ENCODE peak calls at places on chromosomes 11 and 22, in nine cellular contexts. T is PC-3, E is HCT116, M is GM23338, Y is OCI-LY7, R is GM23248, P is neural progenitor cell, A is MM.1S, D is SK-N-SH. I is an unnamed sample.

GRCh38 chr11:96134622-96135021 is 208.4 kb downstream of the MAML2 start:
- DNase-seq in T (no peak), E (no peak), M (no peak), Y (no peak), R (peak), P (no peak), A (no peak), D (no peak), I (peak)

GRCh38 chr11:102495161-102496042 is 35.1 kb downstream of the MMP7 start:
- DNase-seq in T (peak), E (peak), M (peak), Y (peak), R (peak), P (peak), A (peak), D (peak), I (peak)

GRCh38 chr22:37237371-37238268 is 6.4 kb downstream of the RAC2 start:
- DNase-seq in T (no peak), E (no peak), M (no peak), Y (no peak), R (peak), P (no peak), A (no peak), D (peak), I (no peak)

GRCh38 chr11:63745304-63746170 is 23.0 kb downstream of the ZFTA start:
- DNase-seq in T (peak), E (no peak), M (no peak), Y (peak), R (peak), P (no peak), A (no peak), D (no peak), I (peak)

GRCh38 chr11:9651899-9652748 is 11.8 kb upstream of the SWAP70 start:
- DNase-seq in T (no peak), E (no peak), M (no peak), Y (no peak), R (no peak), P (no peak), A (no peak), D (peak), I (no peak)

GRCh38 chr22:48301421-48301820 is 1526.3 kb downstream of the BRD1 start:
- DNase-seq in T (no peak), E (no peak), M (no peak), Y (no peak), R (no peak), P (no peak), A (no peak), D (peak), I (no peak)

GRCh38 chr11:15584158-15584557 is 469.4 kb downstream of the INSC start:
- DNase-seq in T (no peak), E (no peak), M (no peak), Y (no peak), R (no peak), P (no peak), A (no peak), D (peak), I (no peak)

GRCh38 chr22:43481528-43482309 is 69.9 kb downstream of the MPPED1 start:
- DNase-seq in T (no peak), E (no peak), M (peak), Y (peak), R (no peak), P (peak), A (no peak), D (no peak), I (no peak)

GRCh38 chr22:41822289-41823057 is 10.4 kb upstream of the SREBF2 start:
- DNase-seq in T (peak), E (peak), M (peak), Y (peak), R (peak), P (peak), A (peak), D (peak), I (peak)

GRCh38 chr22:49972163-49973017 is 11.8 kb downstream of the PIM3 start:
- DNase-seq in T (no peak), E (no peak), M (no peak), Y (no peak), R (no peak), P (no peak), A (peak), D (peak), I (peak)

GRCh38 chr11:73266644-73267015 is 5.5 kb upstream of the P2RY6 start:
- DNase-seq in T (no peak), E (no peak), M (no peak), Y (no peak), R (no peak), P (no peak), A (no peak), D (no peak), I (no peak)

GRCh38 chr11:118138839-118139420 is 13.7 kb downstream of the SCN4B start:
- DNase-seq in T (no peak), E (no peak), M (no peak), Y (no peak), R (no peak), P (no peak), A (no peak), D (no peak), I (no peak)

DNA sequence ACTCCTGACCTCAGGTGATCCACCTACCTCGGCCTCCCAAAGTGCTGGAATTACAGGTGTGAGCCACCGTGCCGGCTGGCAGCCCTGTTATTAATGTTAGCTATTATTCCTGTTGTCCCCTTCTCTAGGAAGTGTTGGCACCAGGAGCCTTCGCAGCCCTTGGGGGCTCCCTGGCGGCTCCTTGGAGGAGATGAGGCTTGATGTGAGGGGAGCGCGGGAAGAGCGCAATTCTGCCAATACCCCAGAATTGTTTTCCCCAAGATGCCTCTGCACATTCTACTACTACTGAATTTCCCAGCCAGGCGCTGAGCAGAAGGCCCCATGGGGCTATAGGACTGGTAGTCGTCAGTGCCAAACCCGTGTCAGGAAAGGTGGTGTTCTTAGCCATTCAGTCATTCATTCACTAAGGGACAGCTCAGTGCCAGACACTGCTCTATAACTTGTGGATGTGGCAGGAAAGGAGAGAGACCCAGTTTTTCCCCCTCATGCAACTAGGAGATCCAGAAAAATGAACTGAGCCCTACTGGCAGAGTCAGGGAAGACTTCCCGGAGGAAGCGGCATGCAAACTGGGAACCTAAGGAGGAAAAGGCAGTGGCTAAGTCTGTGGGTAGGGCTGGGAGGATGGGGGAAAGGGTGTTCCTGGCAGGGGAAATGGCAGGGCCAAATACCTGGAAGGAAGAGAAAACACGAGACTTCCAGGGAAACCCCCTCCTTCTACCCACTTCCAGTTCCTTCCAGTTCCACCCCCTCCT is 3.5 kb downstream of the FBLN1 start:
- DNase-seq in T (no peak), E (no peak), M (peak), Y (no peak), R (no peak), P (no peak), A (no peak), D (no peak), I (no peak)
- H3K27ac ChIP-seq in T (no peak), E (no peak), M (no peak), Y (no peak), R (no peak), P (peak), A (no peak), D (no peak), I (peak)

GRCh38 chr22:30947163-30947820 is 21.3 kb downstream of the MORC2 start:
- DNase-seq in T (no peak), E (no peak), M (no peak), Y (no peak), R (peak), P (peak), A (no peak), D (no peak), I (peak)
- TF ChIP-seq EZH2phosphoT487 in T (no peak), E (no peak), M (no peak), Y (no peak), R (no peak), P (no peak), A (no peak), D (no peak), I (no peak)

GRCh38 chr22:45554040-45554406 is 51.3 kb downstream of the FBLN1 start:
- DNase-seq in T (no peak), E (no peak), M (no peak), Y (peak), R (no peak), P (no peak), A (peak), D (peak), I (no peak)
- H3K27ac ChIP-seq in T (no peak), E (peak), M (no peak), Y (no peak), R (no peak), P (no peak), A (no peak), D (peak), I (peak)

DNA sequence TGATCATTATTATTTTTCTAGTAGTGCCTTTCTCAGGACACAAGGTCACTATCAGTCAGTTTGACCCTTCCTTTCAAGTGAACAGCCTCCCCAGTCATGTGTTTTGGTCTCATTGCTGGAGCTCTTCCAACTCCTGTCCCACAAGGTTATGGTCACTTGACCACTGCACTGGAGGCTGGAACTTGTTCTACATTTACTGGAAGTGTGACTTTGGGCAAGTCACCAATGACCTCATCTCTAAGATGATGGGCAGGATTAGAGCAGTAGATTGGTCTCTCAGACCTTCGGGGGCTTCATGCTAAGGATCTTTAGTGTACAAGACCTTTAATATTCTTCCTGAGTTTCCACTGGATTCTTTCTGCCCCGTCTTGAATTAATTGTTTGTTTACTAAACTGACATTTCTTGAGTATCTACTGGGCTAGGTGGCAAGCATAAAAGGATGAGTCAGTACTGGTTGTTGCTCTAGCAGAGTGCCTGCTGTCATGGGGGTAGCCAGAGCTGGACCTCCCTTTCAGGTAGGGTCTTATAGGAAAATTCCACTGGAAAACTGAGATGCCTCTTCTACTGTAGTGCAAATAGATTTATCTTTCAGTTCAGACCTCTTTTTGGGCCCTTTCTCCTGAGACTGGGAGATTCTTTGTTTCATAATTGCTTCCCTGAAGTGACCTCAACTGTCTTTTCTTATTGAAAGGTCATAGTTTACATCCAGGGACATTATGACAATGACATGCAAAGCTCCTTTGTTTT is 106.8 kb downstream of the GRAMD1B start:
- DNase-seq in T (peak), E (no peak), M (peak), Y (no peak), R (peak), P (peak), A (no peak), D (no peak), I (no peak)
- TF ChIP-seq EZH2phosphoT487 in T (no peak), E (no peak), M (no peak), Y (no peak), R (no peak), P (no peak), A (no peak), D (no peak), I (no peak)

GRCh38 chr11:57764972-57765371 is 3.4 kb downstream of the CTNND1 start:
- DNase-seq in T (no peak), E (no peak), M (no peak), Y (no peak), R (no peak), P (no peak), A (no peak), D (no peak), I (no peak)

GRCh38 chr11:57762235-57762866 is 749 bp downstream of the CTNND1 start:
- DNase-seq in T (peak), E (no peak), M (no peak), Y (no peak), R (peak), P (peak), A (no peak), D (peak), I (peak)

GRCh38 chr11:57763568-57763967 is 2.0 kb downstream of the CTNND1 start:
- DNase-seq in T (peak), E (no peak), M (peak), Y (no peak), R (peak), P (peak), A (no peak), D (peak), I (peak)

GRCh38 chr11:57761301-57762234 is at the start of gene CTNND1:
- DNase-seq in T (peak), E (peak), M (peak), Y (no peak), R (peak), P (peak), A (no peak), D (peak), I (peak)

GRCh38 chr11:57764527-57764926 is 2.9 kb downstream of the CTNND1 start:
- DNase-seq in T (no peak), E (no peak), M (no peak), Y (no peak), R (peak), P (no peak), A (no peak), D (no peak), I (no peak)
- H3K27ac ChIP-seq in T (no peak), E (no peak), M (no peak), Y (no peak), R (peak), P (no peak), A (no peak), D (no peak), I (peak)

DNA sequence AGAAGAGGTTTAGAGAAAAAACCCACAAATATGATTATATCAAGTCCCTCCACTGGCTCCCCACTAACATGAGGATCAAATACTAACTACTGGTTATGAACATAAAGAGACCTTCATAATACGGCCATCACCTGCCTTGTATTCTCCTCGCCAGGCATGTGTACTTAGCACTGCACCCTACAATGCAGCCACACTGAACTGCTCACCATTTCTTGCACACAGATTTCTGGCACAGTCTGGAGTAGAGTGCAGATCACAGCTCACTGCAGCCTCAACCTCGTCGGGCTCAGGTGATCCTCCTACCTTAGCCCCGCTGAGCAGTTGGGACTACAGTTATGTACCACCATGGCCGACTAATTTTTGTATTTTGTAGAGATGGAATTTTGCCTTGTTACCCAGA is 13.1 kb downstream of the OSBP start:
- DNase-seq in T (no peak), E (no peak), M (no peak), Y (no peak), R (no peak), P (no peak), A (no peak), D (no peak), I (no peak)
- TF ChIP-seq EZH2phosphoT487 in T (no peak), E (no peak), M (no peak), Y (no peak), R (no peak), P (no peak), A (no peak), D (no peak), I (no peak)

GRCh38 chr11:58573451-58574104 is 2.1 kb downstream of the LPXN start:
- DNase-seq in T (peak), E (no peak), M (no peak), Y (peak), R (peak), P (no peak), A (peak), D (no peak), I (peak)
- H3K27ac ChIP-seq in T (peak), E (no peak), M (no peak), Y (peak), R (peak), P (no peak), A (peak), D (peak), I (peak)

GRCh38 chr11:47433991-47434786 is 8.0 kb upstream of the PSMC3 start:
- DNase-seq in T (no peak), E (no peak), M (no peak), Y (no peak), R (peak), P (no peak), A (no peak), D (no peak), I (no peak)
- TF ChIP-seq EZH2phosphoT487 in T (no peak), E (no peak), M (no peak), Y (no peak), R (no peak), P (no peak), A (no peak), D (no peak), I (no peak)

DNA sequence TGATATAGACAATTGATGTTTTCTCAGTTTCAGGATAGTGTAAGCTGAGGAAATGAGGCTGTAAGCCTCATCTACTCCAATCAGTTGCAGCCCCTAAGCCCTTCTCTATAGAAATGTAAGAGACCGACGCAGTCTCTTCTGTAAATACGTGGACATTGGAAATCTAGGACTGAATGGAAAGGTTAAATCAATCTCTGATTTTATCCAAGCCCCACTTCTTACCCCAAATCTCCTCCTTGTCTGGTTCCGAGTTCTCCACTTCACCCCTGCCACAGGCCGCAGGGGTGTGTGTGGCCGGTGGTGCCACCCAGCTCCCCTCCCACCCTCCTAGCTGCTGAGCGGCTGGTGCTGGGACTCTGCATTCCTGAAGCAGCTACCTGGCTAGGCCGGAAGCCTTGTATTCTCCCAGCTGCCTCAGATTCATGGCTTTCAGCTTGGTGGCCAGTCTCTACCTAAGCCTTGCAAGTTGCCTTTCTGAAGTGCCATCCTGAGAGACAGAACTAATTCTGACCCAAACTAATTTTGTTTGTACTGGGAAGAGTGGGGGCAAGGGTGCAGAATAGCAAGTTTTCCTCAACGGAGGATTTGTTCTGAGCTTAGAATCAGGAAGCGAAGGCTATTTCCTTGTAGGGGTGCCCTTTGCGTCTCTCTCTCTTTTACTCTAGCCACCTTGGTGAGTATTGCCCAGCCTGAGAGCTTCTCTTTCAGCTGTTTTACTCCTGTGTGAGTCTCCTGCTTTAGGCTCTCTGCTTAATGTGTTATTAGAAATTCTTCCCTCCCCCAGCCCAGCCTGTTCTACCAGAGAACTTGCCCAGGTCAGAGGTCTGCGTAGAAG is 749 bp downstream of the VWA5A start:
- DNase-seq in T (no peak), E (no peak), M (peak), Y (no peak), R (no peak), P (peak), A (no peak), D (peak), I (peak)
- H3K27ac ChIP-seq in T (no peak), E (no peak), M (peak), Y (no peak), R (no peak), P (no peak), A (no peak), D (no peak), I (peak)

I was measured in hepatocyte.